ENCODE peak calls at places on chromosome 16, in four cellular contexts. One of them, this sample, is unnamed.
A peak's percentile ranks its signal among the peaks of the same experiment; 100 is the strongest.

GRCh38 chr16:50251375-50252081 is 14.8 kb upstream of the ADCY7 start:
- DNase-seq in stimulated activated CD4-positive, alpha-beta T cell treated with anti-CD3 and anti-CD28 coated beads, Interleukin-1b, Interleukin-23, amount 100 ng/mL, for 48 hours: no peak
- DNase-seq in stimulated activated CD8-positive, alpha-beta memory T cell treated with anti-CD3 and anti-CD28 coated beads, Interleukin-4, amount 100 ng/mL, for 24 hours: no peak
- DNase-seq in germinal center: no peak
- DNase-seq in this sample: no peak

GRCh38 chr16:8183186-8184099 is 406.9 kb downstream of the TMEM114 start:
- DNase-seq in stimulated activated CD8-positive, alpha-beta memory T cell treated with anti-CD3 and anti-CD28 coated beads, Interleukin-4, amount 100 ng/mL, for 24 hours: no peak
- DNase-seq in germinal center: no peak
- DNase-seq in stimulated activated CD4-positive, alpha-beta T cell treated with anti-CD3 and anti-CD28 coated beads, Interleukin-1b, Interleukin-23, amount 100 ng/mL, for 48 hours: no peak
- DNase-seq in this sample: no peak

GRCh38 chr16:54657058-54657708 is 273.5 kb upstream of the IRX5 start:
- DNase-seq in stimulated activated CD4-positive, alpha-beta T cell treated with anti-CD3 and anti-CD28 coated beads, Interleukin-1b, Interleukin-23, amount 100 ng/mL, for 48 hours: no peak
- DNase-seq in germinal center: no peak
- DNase-seq in stimulated activated CD8-positive, alpha-beta memory T cell treated with anti-CD3 and anti-CD28 coated beads, Interleukin-4, amount 100 ng/mL, for 24 hours: no peak
- DNase-seq in this sample: no peak

GRCh38 chr16:35188288-35189155 is 1729.1 kb downstream of the TP53TG3F start:
- DNase-seq in germinal center: no peak
- DNase-seq in stimulated activated CD4-positive, alpha-beta T cell treated with anti-CD3 and anti-CD28 coated beads, Interleukin-1b, Interleukin-23, amount 100 ng/mL, for 48 hours: no peak
- DNase-seq in stimulated activated CD8-positive, alpha-beta memory T cell treated with anti-CD3 and anti-CD28 coated beads, Interleukin-4, amount 100 ng/mL, for 24 hours: no peak
- DNase-seq in this sample: no peak

GRCh38 chr16:56355221-56355620 is 70.1 kb downstream of the AMFR start:
- DNase-seq in germinal center: no peak
- DNase-seq in stimulated activated CD4-positive, alpha-beta T cell treated with anti-CD3 and anti-CD28 coated beads, Interleukin-1b, Interleukin-23, amount 100 ng/mL, for 48 hours: no peak
- DNase-seq in stimulated activated CD8-positive, alpha-beta memory T cell treated with anti-CD3 and anti-CD28 coated beads, Interleukin-4, amount 100 ng/mL, for 24 hours: no peak
- DNase-seq in this sample: no peak

GRCh38 chr16:11333696-11334095 is 11.6 kb upstream of the RMI2 start:
- DNase-seq in germinal center: no peak
- DNase-seq in stimulated activated CD4-positive, alpha-beta T cell treated with anti-CD3 and anti-CD28 coated beads, Interleukin-1b, Interleukin-23, amount 100 ng/mL, for 48 hours: no peak
- DNase-seq in stimulated activated CD8-positive, alpha-beta memory T cell treated with anti-CD3 and anti-CD28 coated beads, Interleukin-4, amount 100 ng/mL, for 24 hours: no peak
- DNase-seq in this sample: no peak

GRCh38 chr16:73083271-73083670 is 35.3 kb upstream of the ZFHX3 start:
- DNase-seq in stimulated activated CD8-positive, alpha-beta memory T cell treated with anti-CD3 and anti-CD28 coated beads, Interleukin-4, amount 100 ng/mL, for 24 hours: no peak
- DNase-seq in stimulated activated CD4-positive, alpha-beta T cell treated with anti-CD3 and anti-CD28 coated beads, Interleukin-1b, Interleukin-23, amount 100 ng/mL, for 48 hours: no peak
- DNase-seq in germinal center: no peak
- DNase-seq in this sample: no peak

GRCh38 chr16:57092786-57093301 is 461 bp downstream of the CPNE2 start:
- DNase-seq in germinal center: no peak
- DNase-seq in stimulated activated CD8-positive, alpha-beta memory T cell treated with anti-CD3 and anti-CD28 coated beads, Interleukin-4, amount 100 ng/mL, for 24 hours: peak; percentile 31
- DNase-seq in stimulated activated CD4-positive, alpha-beta T cell treated with anti-CD3 and anti-CD28 coated beads, Interleukin-1b, Interleukin-23, amount 100 ng/mL, for 48 hours: peak; percentile 24
- DNase-seq in this sample: peak; percentile 73

GRCh38 chr16:23863511-23864422 is 28.0 kb downstream of the PRKCB start:
- DNase-seq in stimulated activated CD8-positive, alpha-beta memory T cell treated with anti-CD3 and anti-CD28 coated beads, Interleukin-4, amount 100 ng/mL, for 24 hours: no peak
- DNase-seq in stimulated activated CD4-positive, alpha-beta T cell treated with anti-CD3 and anti-CD28 coated beads, Interleukin-1b, Interleukin-23, amount 100 ng/mL, for 48 hours: no peak
- DNase-seq in germinal center: peak; percentile 57
- DNase-seq in this sample: no peak

GRCh38 chr16:66365588-66365987 is 903 bp upstream of the CDH5 start:
- DNase-seq in stimulated activated CD4-positive, alpha-beta T cell treated with anti-CD3 and anti-CD28 coated beads, Interleukin-1b, Interleukin-23, amount 100 ng/mL, for 48 hours: no peak
- DNase-seq in stimulated activated CD8-positive, alpha-beta memory T cell treated with anti-CD3 and anti-CD28 coated beads, Interleukin-4, amount 100 ng/mL, for 24 hours: no peak
- DNase-seq in germinal center: no peak
- DNase-seq in this sample: no peak

GRCh38 chr16:87728026-87728425 is 37.8 kb downstream of the KLHDC4 start:
- DNase-seq in stimulated activated CD8-positive, alpha-beta memory T cell treated with anti-CD3 and anti-CD28 coated beads, Interleukin-4, amount 100 ng/mL, for 24 hours: no peak
- DNase-seq in stimulated activated CD4-positive, alpha-beta T cell treated with anti-CD3 and anti-CD28 coated beads, Interleukin-1b, Interleukin-23, amount 100 ng/mL, for 48 hours: no peak
- DNase-seq in germinal center: no peak
- DNase-seq in this sample: no peak

GRCh38 chr16:58336332-58337089 is 41.7 kb upstream of the PRSS54 start:
- DNase-seq in stimulated activated CD4-positive, alpha-beta T cell treated with anti-CD3 and anti-CD28 coated beads, Interleukin-1b, Interleukin-23, amount 100 ng/mL, for 48 hours: peak; percentile 85
- DNase-seq in stimulated activated CD8-positive, alpha-beta memory T cell treated with anti-CD3 and anti-CD28 coated beads, Interleukin-4, amount 100 ng/mL, for 24 hours: peak; percentile 75
- DNase-seq in germinal center: peak; percentile 81
- DNase-seq in this sample: peak; percentile 48

GRCh38 chr16:1309888-1310831 is 724 bp downstream of the UBE2I start:
- DNase-seq in stimulated activated CD4-positive, alpha-beta T cell treated with anti-CD3 and anti-CD28 coated beads, Interleukin-1b, Interleukin-23, amount 100 ng/mL, for 48 hours: peak; percentile 52
- DNase-seq in germinal center: peak; percentile 51
- DNase-seq in stimulated activated CD8-positive, alpha-beta memory T cell treated with anti-CD3 and anti-CD28 coated beads, Interleukin-4, amount 100 ng/mL, for 24 hours: peak; percentile 50
- DNase-seq in this sample: no peak

GRCh38 chr16:28001642-28002041 is 61.9 kb downstream of the GSG1L start:
- DNase-seq in stimulated activated CD4-positive, alpha-beta T cell treated with anti-CD3 and anti-CD28 coated beads, Interleukin-1b, Interleukin-23, amount 100 ng/mL, for 48 hours: no peak
- DNase-seq in stimulated activated CD8-positive, alpha-beta memory T cell treated with anti-CD3 and anti-CD28 coated beads, Interleukin-4, amount 100 ng/mL, for 24 hours: no peak
- DNase-seq in germinal center: no peak
- DNase-seq in this sample: no peak

GRCh38 chr16:75922250-75922649 is 196.0 kb upstream of the CPHXL start:
- DNase-seq in germinal center: no peak
- DNase-seq in stimulated activated CD8-positive, alpha-beta memory T cell treated with anti-CD3 and anti-CD28 coated beads, Interleukin-4, amount 100 ng/mL, for 24 hours: no peak
- DNase-seq in stimulated activated CD4-positive, alpha-beta T cell treated with anti-CD3 and anti-CD28 coated beads, Interleukin-1b, Interleukin-23, amount 100 ng/mL, for 48 hours: no peak
- DNase-seq in this sample: no peak

GRCh38 chr16:66603537-66604375 is 748 bp upstream of the CMTM3 start:
- DNase-seq in stimulated activated CD8-positive, alpha-beta memory T cell treated with anti-CD3 and anti-CD28 coated beads, Interleukin-4, amount 100 ng/mL, for 24 hours: peak; percentile 43
- DNase-seq in stimulated activated CD4-positive, alpha-beta T cell treated with anti-CD3 and anti-CD28 coated beads, Interleukin-1b, Interleukin-23, amount 100 ng/mL, for 48 hours: peak; percentile 73
- DNase-seq in germinal center: no peak
- DNase-seq in this sample: peak; percentile 56

GRCh38 chr16:65548470-65548869 is 426.6 kb upstream of the CDH11 start:
- DNase-seq in germinal center: no peak
- DNase-seq in stimulated activated CD4-positive, alpha-beta T cell treated with anti-CD3 and anti-CD28 coated beads, Interleukin-1b, Interleukin-23, amount 100 ng/mL, for 48 hours: no peak
- DNase-seq in stimulated activated CD8-positive, alpha-beta memory T cell treated with anti-CD3 and anti-CD28 coated beads, Interleukin-4, amount 100 ng/mL, for 24 hours: no peak
- DNase-seq in this sample: no peak

GRCh38 chr16:72739577-72739976 is 308.4 kb downstream of the ZFHX3 start:
- DNase-seq in stimulated activated CD4-positive, alpha-beta T cell treated with anti-CD3 and anti-CD28 coated beads, Interleukin-1b, Interleukin-23, amount 100 ng/mL, for 48 hours: no peak
- DNase-seq in germinal center: no peak
- DNase-seq in stimulated activated CD8-positive, alpha-beta memory T cell treated with anti-CD3 and anti-CD28 coated beads, Interleukin-4, amount 100 ng/mL, for 24 hours: no peak
- DNase-seq in this sample: no peak

GRCh38 chr16:53905028-53905427 is 201.1 kb downstream of the FTO start:
- DNase-seq in stimulated activated CD4-positive, alpha-beta T cell treated with anti-CD3 and anti-CD28 coated beads, Interleukin-1b, Interleukin-23, amount 100 ng/mL, for 48 hours: no peak
- DNase-seq in germinal center: no peak
- DNase-seq in stimulated activated CD8-positive, alpha-beta memory T cell treated with anti-CD3 and anti-CD28 coated beads, Interleukin-4, amount 100 ng/mL, for 24 hours: no peak
- DNase-seq in this sample: no peak

GRCh38 chr16:9258423-9259051 is 167.1 kb downstream of the HAPSTR1 start:
- DNase-seq in stimulated activated CD4-positive, alpha-beta T cell treated with anti-CD3 and anti-CD28 coated beads, Interleukin-1b, Interleukin-23, amount 100 ng/mL, for 48 hours: peak; percentile 22
- DNase-seq in stimulated activated CD8-positive, alpha-beta memory T cell treated with anti-CD3 and anti-CD28 coated beads, Interleukin-4, amount 100 ng/mL, for 24 hours: peak; percentile 1
- DNase-seq in germinal center: peak; percentile 64
- DNase-seq in this sample: peak; percentile 37

GRCh38 chr16:27721548-27722265 is 171.8 kb downstream of the KATNIP start:
- DNase-seq in germinal center: no peak
- DNase-seq in stimulated activated CD4-positive, alpha-beta T cell treated with anti-CD3 and anti-CD28 coated beads, Interleukin-1b, Interleukin-23, amount 100 ng/mL, for 48 hours: no peak
- DNase-seq in stimulated activated CD8-positive, alpha-beta memory T cell treated with anti-CD3 and anti-CD28 coated beads, Interleukin-4, amount 100 ng/mL, for 24 hours: no peak
- DNase-seq in this sample: no peak

GRCh38 chr16:48971571-48972071 is 310.0 kb downstream of the CBLN1 start:
- DNase-seq in stimulated activated CD4-positive, alpha-beta T cell treated with anti-CD3 and anti-CD28 coated beads, Interleukin-1b, Interleukin-23, amount 100 ng/mL, for 48 hours: no peak
- DNase-seq in germinal center: no peak
- DNase-seq in stimulated activated CD8-positive, alpha-beta memory T cell treated with anti-CD3 and anti-CD28 coated beads, Interleukin-4, amount 100 ng/mL, for 24 hours: no peak
- DNase-seq in this sample: no peak

GRCh38 chr16:15037745-15038144 is 18.1 kb downstream of the NTAN1 start:
- DNase-seq in stimulated activated CD4-positive, alpha-beta T cell treated with anti-CD3 and anti-CD28 coated beads, Interleukin-1b, Interleukin-23, amount 100 ng/mL, for 48 hours: no peak
- DNase-seq in germinal center: no peak
- DNase-seq in stimulated activated CD8-positive, alpha-beta memory T cell treated with anti-CD3 and anti-CD28 coated beads, Interleukin-4, amount 100 ng/mL, for 24 hours: no peak
- DNase-seq in this sample: no peak

GRCh38 chr16:16780588-16780987 is 401.6 kb downstream of the NPIPA7 start:
- DNase-seq in stimulated activated CD4-positive, alpha-beta T cell treated with anti-CD3 and anti-CD28 coated beads, Interleukin-1b, Interleukin-23, amount 100 ng/mL, for 48 hours: no peak
- DNase-seq in stimulated activated CD8-positive, alpha-beta memory T cell treated with anti-CD3 and anti-CD28 coated beads, Interleukin-4, amount 100 ng/mL, for 24 hours: no peak
- DNase-seq in germinal center: no peak
- DNase-seq in this sample: no peak

GRCh38 chr16:19831678-19832077 is 53.0 kb downstream of the GPRC5B start:
- DNase-seq in stimulated activated CD8-positive, alpha-beta memory T cell treated with anti-CD3 and anti-CD28 coated beads, Interleukin-4, amount 100 ng/mL, for 24 hours: no peak
- DNase-seq in stimulated activated CD4-positive, alpha-beta T cell treated with anti-CD3 and anti-CD28 coated beads, Interleukin-1b, Interleukin-23, amount 100 ng/mL, for 48 hours: no peak
- DNase-seq in germinal center: no peak
- DNase-seq in this sample: no peak

GRCh38 chr16:12507366-12507765 is 296.3 kb downstream of the CPPED1 start:
- DNase-seq in germinal center: no peak
- DNase-seq in stimulated activated CD4-positive, alpha-beta T cell treated with anti-CD3 and anti-CD28 coated beads, Interleukin-1b, Interleukin-23, amount 100 ng/mL, for 48 hours: no peak
- DNase-seq in stimulated activated CD8-positive, alpha-beta memory T cell treated with anti-CD3 and anti-CD28 coated beads, Interleukin-4, amount 100 ng/mL, for 24 hours: no peak
- DNase-seq in this sample: no peak

GRCh38 chr16:11183035-11183812 is 72.8 kb downstream of the SOCS1 start:
- DNase-seq in stimulated activated CD8-positive, alpha-beta memory T cell treated with anti-CD3 and anti-CD28 coated beads, Interleukin-4, amount 100 ng/mL, for 24 hours: no peak
- DNase-seq in germinal center: peak; percentile 70
- DNase-seq in stimulated activated CD4-positive, alpha-beta T cell treated with anti-CD3 and anti-CD28 coated beads, Interleukin-1b, Interleukin-23, amount 100 ng/mL, for 48 hours: no peak
- DNase-seq in this sample: no peak

GRCh38 chr16:82612263-82612662 is 14.5 kb upstream of the CDH13 start:
- DNase-seq in germinal center: no peak
- DNase-seq in stimulated activated CD4-positive, alpha-beta T cell treated with anti-CD3 and anti-CD28 coated beads, Interleukin-1b, Interleukin-23, amount 100 ng/mL, for 48 hours: no peak
- DNase-seq in stimulated activated CD8-positive, alpha-beta memory T cell treated with anti-CD3 and anti-CD28 coated beads, Interleukin-4, amount 100 ng/mL, for 24 hours: no peak
- DNase-seq in this sample: no peak

GRCh38 chr16:180101-180920 is at the start of gene HBQ1:
- DNase-seq in stimulated activated CD4-positive, alpha-beta T cell treated with anti-CD3 and anti-CD28 coated beads, Interleukin-1b, Interleukin-23, amount 100 ng/mL, for 48 hours: no peak
- DNase-seq in germinal center: peak; percentile 72
- DNase-seq in stimulated activated CD8-positive, alpha-beta memory T cell treated with anti-CD3 and anti-CD28 coated beads, Interleukin-4, amount 100 ng/mL, for 24 hours: no peak
- DNase-seq in this sample: no peak

GRCh38 chr16:31409433-31409832 is 16.3 kb downstream of the ITGAD start:
- DNase-seq in germinal center: no peak
- DNase-seq in stimulated activated CD8-positive, alpha-beta memory T cell treated with anti-CD3 and anti-CD28 coated beads, Interleukin-4, amount 100 ng/mL, for 24 hours: no peak
- DNase-seq in stimulated activated CD4-positive, alpha-beta T cell treated with anti-CD3 and anti-CD28 coated beads, Interleukin-1b, Interleukin-23, amount 100 ng/mL, for 48 hours: no peak
- DNase-seq in this sample: no peak

GRCh38 chr16:81547194-81547918 is 102.7 kb downstream of the CMIP start:
- DNase-seq in germinal center: no peak
- DNase-seq in stimulated activated CD4-positive, alpha-beta T cell treated with anti-CD3 and anti-CD28 coated beads, Interleukin-1b, Interleukin-23, amount 100 ng/mL, for 48 hours: no peak
- DNase-seq in stimulated activated CD8-positive, alpha-beta memory T cell treated with anti-CD3 and anti-CD28 coated beads, Interleukin-4, amount 100 ng/mL, for 24 hours: no peak
- DNase-seq in this sample: no peak

GRCh38 chr16:85696761-85697160 is 8.0 kb upstream of the GINS2 start:
- DNase-seq in stimulated activated CD8-positive, alpha-beta memory T cell treated with anti-CD3 and anti-CD28 coated beads, Interleukin-4, amount 100 ng/mL, for 24 hours: no peak
- DNase-seq in germinal center: no peak
- DNase-seq in stimulated activated CD4-positive, alpha-beta T cell treated with anti-CD3 and anti-CD28 coated beads, Interleukin-1b, Interleukin-23, amount 100 ng/mL, for 48 hours: no peak
- DNase-seq in this sample: no peak

GRCh38 chr16:67942200-67942509 is 1.8 kb downstream of the LCAT start:
- DNase-seq in stimulated activated CD4-positive, alpha-beta T cell treated with anti-CD3 and anti-CD28 coated beads, Interleukin-1b, Interleukin-23, amount 100 ng/mL, for 48 hours: peak; percentile 39
- DNase-seq in stimulated activated CD8-positive, alpha-beta memory T cell treated with anti-CD3 and anti-CD28 coated beads, Interleukin-4, amount 100 ng/mL, for 24 hours: no peak
- DNase-seq in germinal center: peak; percentile 70
- DNase-seq in this sample: peak; percentile 72

GRCh38 chr16:2205967-2206313 is 686 bp downstream of the MLST8 start:
- DNase-seq in stimulated activated CD4-positive, alpha-beta T cell treated with anti-CD3 and anti-CD28 coated beads, Interleukin-1b, Interleukin-23, amount 100 ng/mL, for 48 hours: no peak
- DNase-seq in stimulated activated CD8-positive, alpha-beta memory T cell treated with anti-CD3 and anti-CD28 coated beads, Interleukin-4, amount 100 ng/mL, for 24 hours: no peak
- DNase-seq in germinal center: no peak
- DNase-seq in this sample: no peak

GRCh38 chr16:88738167-88739084 is 32.1 kb downstream of the CTU2 start:
- DNase-seq in stimulated activated CD4-positive, alpha-beta T cell treated with anti-CD3 and anti-CD28 coated beads, Interleukin-1b, Interleukin-23, amount 100 ng/mL, for 48 hours: no peak
- DNase-seq in stimulated activated CD8-positive, alpha-beta memory T cell treated with anti-CD3 and anti-CD28 coated beads, Interleukin-4, amount 100 ng/mL, for 24 hours: no peak
- DNase-seq in germinal center: no peak
- DNase-seq in this sample: no peak

GRCh38 chr16:70298988-70299938 is at the start of gene DDX19B:
- DNase-seq in germinal center: peak; percentile 64
- DNase-seq in stimulated activated CD4-positive, alpha-beta T cell treated with anti-CD3 and anti-CD28 coated beads, Interleukin-1b, Interleukin-23, amount 100 ng/mL, for 48 hours: peak; percentile 63
- DNase-seq in stimulated activated CD8-positive, alpha-beta memory T cell treated with anti-CD3 and anti-CD28 coated beads, Interleukin-4, amount 100 ng/mL, for 24 hours: peak; percentile 50
- DNase-seq in this sample: peak; percentile 59

This sample was measured in GM12892.